ENCODE peak calls at places on chromosome 14, in five cellular contexts. C is IMR-90, S is transverse colon, T is upper lobe of left lung, L is lower leg skin. R is an unnamed sample.

GRCh38 chr14:97274626-97275025 is 477.4 kb downstream of the VRK1 start:
- DNase-seq in C (no peak), S (no peak), T (no peak), L (no peak), R (no peak)

GRCh38 chr14:29243355-29243754 is 476.8 kb downstream of the FOXG1 start:
- DNase-seq in C (peak; percentile 4), S (no peak), T (no peak), L (no peak), R (no peak)

GRCh38 chr14:96086032-96086431 is 46.9 kb downstream of the C14orf132 start:
- DNase-seq in C (peak; percentile 86), S (no peak), T (no peak), L (no peak), R (no peak)

GRCh38 chr14:101007004-101007614 is 103.6 kb upstream of the RTL1 start:
- DNase-seq in C (no peak), S (no peak), T (peak; percentile 68), L (no peak), R (no peak)

GRCh38 chr14:75411194-75411552 is 16.6 kb upstream of the JDP2 start:
- DNase-seq in C (no peak), S (no peak), T (no peak), L (no peak), R (no peak)

GRCh38 chr14:105842105-105842504 is 315.7 kb downstream of the TMEM121 start:
- DNase-seq in C (no peak), S (no peak), T (no peak), L (no peak), R (no peak)

GRCh38 chr14:94021001-94021400 is 5.1 kb upstream of the OTUB2 start:
- DNase-seq in C (peak; percentile 11), S (no peak), T (no peak), L (no peak), R (no peak)

GRCh38 chr14:59275668-59276067 is 87.2 kb downstream of the DAAM1 start:
- DNase-seq in C (peak; percentile 93), S (no peak), T (no peak), L (no peak), R (no peak)

GRCh38 chr14:57209561-57209960 is 59.1 kb downstream of the EXOC5 start:
- DNase-seq in C (peak; percentile 73), S (no peak), T (no peak), L (no peak), R (no peak)

GRCh38 chr14:75221797-75222196 is 45.4 kb upstream of the TMED10 start:
- DNase-seq in C (no peak), S (no peak), T (no peak), L (no peak), R (no peak)

GRCh38 chr14:25869854-25870253 is 728.0 kb downstream of the NOVA1 start:
- DNase-seq in C (no peak), S (no peak), T (no peak), L (no peak), R (no peak)

GRCh38 chr14:65184032-65184764 is 81.9 kb upstream of the MAX start:
- DNase-seq in C (peak; percentile 32), S (no peak), T (no peak), L (no peak), R (no peak)

GRCh38 chr14:39442293-39442692 is 10.1 kb upstream of the FBXO33 start:
- DNase-seq in C (peak; percentile 37), S (no peak), T (peak; percentile 52), L (no peak), R (peak; percentile 70)

GRCh38 chr14:106087855-106088254 is 561.5 kb downstream of the TMEM121 start:
- DNase-seq in C (no peak), S (no peak), T (no peak), L (no peak), R (no peak)

GRCh38 chr14:102579696-102580551 is 12.5 kb upstream of the RCOR1 start:
- DNase-seq in C (peak; percentile 76), S (no peak), T (no peak), L (peak; percentile 34), R (peak; percentile 36)

GRCh38 chr14:89466939-89467338 is 49.9 kb upstream of the FOXN3 start:
- DNase-seq in C (peak; percentile 22), S (no peak), T (peak; percentile 19), L (peak; percentile 68), R (no peak)

GRCh38 chr14:36773136-36773540 is 111.5 kb downstream of the PAX9 start:
- DNase-seq in C (peak; percentile 15), S (no peak), T (no peak), L (no peak), R (no peak)

GRCh38 chr14:56358265-56358664 is 221.3 kb upstream of the TMEM260 start:
- DNase-seq in C (no peak), S (no peak), T (no peak), L (no peak), R (no peak)

GRCh38 chr14:68074765-68075381 is 255.3 kb downstream of the RAD51B start:
- DNase-seq in C (no peak), S (no peak), T (no peak), L (no peak), R (no peak)

GRCh38 chr14:95339301-95339865 is 19.7 kb upstream of the CLMN start:
- DNase-seq in C (no peak), S (peak; percentile 86), T (no peak), L (no peak), R (no peak)

GRCh38 chr14:103628221-103628683 is 759 bp upstream of the KLC1 start:
- DNase-seq in C (peak; percentile 79), S (peak; percentile 85), T (peak; percentile 93), L (peak; percentile 70), R (peak; percentile 64)

GRCh38 chr14:66859063-66859671 is 330.1 kb upstream of the GARIN2 start:
- DNase-seq in C (no peak), S (no peak), T (no peak), L (no peak), R (no peak)

GRCh38 chr14:23551266-23552028 is at the start of gene ZFHX2:
- DNase-seq in C (peak; percentile 49), S (peak; percentile 88), T (peak; percentile 96), L (no peak), R (no peak)

GRCh38 chr14:75981826-75982723 is at the start of gene TGFB3:
- DNase-seq in C (peak; percentile 93), S (peak; percentile 84), T (peak; percentile 95), L (peak; percentile 79), R (peak; percentile 84)

GRCh38 chr14:54483073-54483745 is 5.6 kb downstream of the GMFB start:
- DNase-seq in C (no peak), S (no peak), T (no peak), L (no peak), R (no peak)

GRCh38 chr14:51859136-51859535 is 1.3 kb upstream of the GNG2 start:
- DNase-seq in C (peak; percentile 66), S (no peak), T (no peak), L (no peak), R (no peak)

GRCh38 chr14:35336171-35337073 is 44.2 kb downstream of the PSMA6 start:
- DNase-seq in C (peak; percentile 85), S (peak; percentile 92), T (peak; percentile 92), L (peak; percentile 88), R (peak; percentile 79)

GRCh38 chr14:68124050-68124449 is 304.5 kb downstream of the RAD51B start:
- DNase-seq in C (no peak), S (no peak), T (no peak), L (no peak), R (no peak)

GRCh38 chr14:93959239-93960107 is 16.9 kb downstream of the ASB2 start:
- DNase-seq in C (peak; percentile 95), S (peak; percentile 84), T (no peak), L (no peak), R (peak; percentile 93)

GRCh38 chr14:89013098-89013504 is 188.7 kb downstream of the TTC8 start:
- DNase-seq in C (peak; percentile 11), S (peak; percentile 79), T (no peak), L (no peak), R (no peak)

GRCh38 chr14:89767861-89768268 is 186.7 kb downstream of the EFCAB11 start:
- DNase-seq in C (peak; percentile 63), S (peak; percentile 51), T (no peak), L (peak; percentile 21), R (no peak)

GRCh38 chr14:84042992-84043391 is 1487.0 kb upstream of the FLRT2 start:
- DNase-seq in C (no peak), S (no peak), T (no peak), L (no peak), R (no peak)

GRCh38 chr14:82872494-82872893 is 1338.8 kb upstream of the SEL1L start:
- DNase-seq in C (no peak), S (no peak), T (no peak), L (no peak), R (no peak)

GRCh38 chr14:31026076-31026394 is at the start of gene STRN3:
- DNase-seq in C (no peak), S (no peak), T (peak; percentile 93), L (no peak), R (no peak)

GRCh38 chr14:31027847-31028246 is 1.7 kb upstream of the STRN3 start:
- DNase-seq in C (no peak), S (no peak), T (no peak), L (no peak), R (no peak)

GRCh38 chr14:31026395-31027096 is 367 bp upstream of the STRN3 start:
- DNase-seq in C (peak; percentile 97), S (peak; percentile 97), T (peak; percentile 97), L (peak; percentile 95), R (peak; percentile 96)

GRCh38 chr14:31029016-31029970 is 3.1 kb upstream of the STRN3 start:
- DNase-seq in C (no peak), S (no peak), T (no peak), L (no peak), R (no peak)

GRCh38 chr14:31030406-31030805 is 4.2 kb upstream of the STRN3 start:
- DNase-seq in C (no peak), S (no peak), T (no peak), L (no peak), R (no peak)
- TF ChIP-seq CTCF in C (no peak), S (no peak), T (no peak), L (no peak), R (no peak)

GRCh38 chr14:31944256-31945073 is 132.6 kb upstream of the ARHGAP5 start:
- DNase-seq in C (no peak), S (peak; percentile 90), T (no peak), L (no peak), R (no peak)
- TF ChIP-seq POLR2A in C (no peak), S (peak; percentile 79), T (no peak), L (no peak), R (no peak)

DNA sequence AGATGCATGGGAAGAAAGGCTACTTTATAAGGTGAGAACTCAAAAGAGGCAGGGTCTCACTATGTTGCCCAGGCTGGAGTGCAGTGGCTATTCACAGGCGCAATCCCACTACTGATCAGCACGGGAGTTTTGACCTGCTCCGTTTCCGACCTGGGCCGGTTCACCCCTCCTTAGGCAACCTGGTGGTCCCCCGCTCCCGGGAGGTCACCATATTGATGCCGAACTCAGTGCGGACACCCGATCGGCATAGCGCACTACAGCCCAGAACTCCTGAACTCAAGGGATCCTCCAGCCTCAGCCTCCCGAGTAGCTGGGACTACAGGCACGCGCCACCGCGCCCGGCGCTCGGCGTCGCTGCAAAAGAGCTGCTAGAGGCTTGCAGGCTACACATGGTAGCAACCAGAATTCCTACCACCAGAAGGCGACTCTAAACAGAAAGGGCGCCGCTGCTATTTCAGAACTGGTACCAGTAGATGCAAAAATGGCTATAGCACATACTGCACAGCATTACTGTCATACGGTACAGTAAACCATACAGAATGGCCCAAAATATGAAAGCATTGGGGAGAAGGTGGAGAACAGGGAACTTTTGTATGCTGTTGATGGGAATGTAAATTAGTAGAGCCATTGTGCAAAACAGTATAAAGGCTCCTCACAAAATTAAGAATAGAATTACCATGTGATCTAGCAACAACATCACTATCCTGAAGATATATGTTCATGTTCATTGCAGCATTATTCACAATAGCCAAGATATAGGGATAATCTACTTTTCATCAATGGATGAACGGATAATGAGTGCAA is 1.2 kb upstream of the NEMF start:
- DNase-seq in C (peak; percentile 81), S (peak; percentile 85), T (peak; percentile 93), L (peak; percentile 77), R (peak; percentile 70)
- H3K4me3 ChIP-seq in C (peak overlapping the region; percentile 16), S (peak overlapping the region; percentile 91), T (no peak overlapping the region), L (no peak overlapping the region), R (peak overlapping the region; percentile 95)

GRCh38 chr14:104724981-104725771 is 1.1 kb downstream of the ADSS1 start:
- DNase-seq in C (no peak), S (peak; percentile 37), T (peak; percentile 83), L (no peak), R (peak; percentile 91)
- TF ChIP-seq CTCF in C (peak; percentile 34), S (no peak), T (no peak), L (no peak), R (peak; percentile 47)